ENCODE peak calls at places on chromosomes 13 and 19, in four cellular contexts. B, T, K and N are unnamed samples.

GRCh38 chr19:17183858-17184271 is 31.3 kb upstream of the USE1 start:
- DNase-seq in B (no peak), T (peak), K (no peak), N (peak)

GRCh38 chr19:57903298-57904174 is 12.9 kb downstream of the ZNF417 start:
- DNase-seq in B (no peak), T (peak), K (peak), N (no peak)

GRCh38 chr19:17281391-17282304 is at the start of gene ANKLE1:
- DNase-seq in B (peak), T (peak), K (no peak), N (peak)

GRCh38 chr13:94120878-94121277 is 358.6 kb downstream of the DCT start:
- DNase-seq in B (no peak), T (no peak), K (no peak), N (no peak)

GRCh38 chr13:46896346-46897138 is at the start of gene HTR2A:
- DNase-seq in B (no peak), T (no peak), K (no peak), N (no peak)

GRCh38 chr13:97879646-97880297 is 73.7 kb upstream of the IPO5 start:
- DNase-seq in B (no peak), T (no peak), K (no peak), N (no peak)

GRCh38 chr13:29718694-29719093 is 123.2 kb upstream of the SLC7A1 start:
- DNase-seq in B (no peak), T (no peak), K (no peak), N (no peak)

GRCh38 chr13:51499841-51500240 is 47.0 kb upstream of the INTS6 start:
- DNase-seq in B (no peak), T (no peak), K (no peak), N (no peak)

GRCh38 chr13:29849071-29849541 is 1.3 kb downstream of the UBL3 start:
- DNase-seq in B (no peak), T (peak), K (peak), N (no peak)

GRCh38 chr13:100544866-100545683 is 43.5 kb downstream of the GGACT start:
- DNase-seq in B (no peak), T (no peak), K (no peak), N (no peak)

GRCh38 chr19:48396010-48396870 is 2.8 kb downstream of the GRIN2D start:
- DNase-seq in B (no peak), T (peak), K (no peak), N (no peak)

GRCh38 chr19:45523642-45524256 is 16.5 kb downstream of the VASP start:
- DNase-seq in B (peak), T (peak), K (peak), N (peak)

GRCh38 chr13:80577951-80578670 is 237.2 kb upstream of the SPRY2 start:
- DNase-seq in B (no peak), T (peak), K (no peak), N (no peak)

GRCh38 chr19:3536429-3537100 is 2.4 kb upstream of the TEKTIP1 start:
- DNase-seq in B (no peak), T (no peak), K (no peak), N (no peak)

GRCh38 chr19:17331254-17331558 is 3.4 kb downstream of the ANO8 start:
- DNase-seq in B (no peak), T (no peak), K (no peak), N (no peak)

GRCh38 chr19:34428549-34429285 is 536 bp downstream of the UBA2 start:
- DNase-seq in B (no peak), T (peak), K (peak), N (no peak)

GRCh38 chr13:107480130-107480529 is 735.2 kb downstream of the LIG4 start:
- DNase-seq in B (no peak), T (no peak), K (no peak), N (no peak)

GRCh38 chr13:60311527-60311926 is 85.5 kb upstream of the TDRD3 start:
- DNase-seq in B (no peak), T (no peak), K (no peak), N (no peak)

GRCh38 chr13:25743426-25743825 is 308.4 kb downstream of the SHISA2 start:
- DNase-seq in B (no peak), T (no peak), K (no peak), N (no peak)

GRCh38 chr19:16018106-16018755 is 58.1 kb upstream of the TPM4 start:
- DNase-seq in B (no peak), T (no peak), K (no peak), N (no peak)

GRCh38 chr13:94318418-94318817 is 161.1 kb downstream of the DCT start:
- DNase-seq in B (no peak), T (no peak), K (no peak), N (no peak)

GRCh38 chr13:71464673-71465072 is 402.3 kb downstream of the DACH1 start:
- DNase-seq in B (no peak), T (no peak), K (no peak), N (no peak)

GRCh38 chr19:18700501-18701249 is 17.2 kb downstream of the CRTC1 start:
- DNase-seq in B (peak), T (peak), K (no peak), N (peak)

GRCh38 chr19:35710784-35711723 is 6.7 kb downstream of the ZBTB32 start:
- DNase-seq in B (no peak), T (no peak), K (no peak), N (peak)

GRCh38 chr13:113897161-113897560 is 33.3 kb upstream of the GAS6 start:
- DNase-seq in B (no peak), T (no peak), K (peak), N (no peak)

GRCh38 chr13:40190656-40191100 is 475.8 kb downstream of the FOXO1 start:
- DNase-seq in B (no peak), T (no peak), K (peak), N (no peak)

GRCh38 chr19:38375098-38375493 is 725 bp downstream of the PSMD8 start:
- DNase-seq in B (no peak), T (peak), K (no peak), N (no peak)

GRCh38 chr19:13087295-13087694 is 15.4 kb downstream of the LYL1 start:
- DNase-seq in B (no peak), T (no peak), K (no peak), N (no peak)

GRCh38 chr19:940591-941291 is 14.9 kb downstream of the ARID3A start:
- DNase-seq in B (no peak), T (no peak), K (no peak), N (no peak)
- TF ChIP-seq NR2C2 in B (no peak), T (no peak), K (no peak), N (no peak)

GRCh38 chr19:5182811-5183210 is 157.8 kb downstream of the PTPRS start:
- DNase-seq in B (no peak), T (no peak), K (no peak), N (no peak)
- TF ChIP-seq CREB1 in B (no peak), T (no peak), K (no peak), N (no peak)

GRCh38 chr19:47161876-47162489 is 31.3 kb downstream of the SAE1 start:
- DNase-seq in B (no peak), T (no peak), K (no peak), N (no peak)
- TF ChIP-seq NR2C2 in B (no peak), T (no peak), K (no peak), N (no peak)

GRCh38 chr19:43798546-43799409 is 3.5 kb downstream of the LYPD5 start:
- DNase-seq in B (peak), T (peak), K (no peak), N (no peak)
- TF ChIP-seq CREB1 in B (no peak), T (no peak), K (no peak), N (no peak)

DNA sequence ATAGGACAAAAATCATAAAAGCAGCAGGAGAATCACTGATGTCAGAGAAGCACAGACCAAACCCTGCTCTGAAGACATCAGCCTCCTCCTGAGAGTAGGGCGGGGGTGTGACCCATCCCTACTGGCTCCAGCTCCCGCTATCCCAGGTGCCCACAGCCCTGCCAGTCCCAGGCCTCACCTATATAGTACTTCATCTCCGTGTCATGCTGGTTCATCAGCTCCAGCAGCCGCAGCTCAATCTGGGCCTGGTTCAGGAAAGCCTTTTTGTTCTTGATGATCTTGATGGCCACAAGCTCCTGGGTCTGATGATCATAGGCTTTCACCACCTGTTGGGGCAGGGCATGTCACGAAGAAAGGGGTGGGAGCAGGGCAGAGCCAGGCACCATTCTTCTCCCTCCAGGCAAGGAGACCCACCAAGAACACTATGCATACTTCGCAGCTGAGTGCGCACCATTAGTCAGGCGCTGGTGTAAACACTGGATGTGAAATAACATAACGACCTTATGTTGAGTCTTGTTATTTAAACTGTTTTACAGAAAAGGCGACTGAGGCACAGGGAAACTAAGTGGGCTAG is 4.2 kb downstream of the DYRK1B start:
- DNase-seq in B (no peak), T (no peak), K (no peak), N (no peak)
- TF ChIP-seq NR2C2 in B (no peak), T (no peak), K (no peak), N (no peak)

GRCh38 chr13:85608255-85608829 is 190.9 kb downstream of the SLITRK6 start:
- DNase-seq in B (peak), T (no peak), K (no peak), N (no peak)
- TF ChIP-seq CREB1 in B (no peak), T (no peak), K (no peak), N (no peak)

DNA sequence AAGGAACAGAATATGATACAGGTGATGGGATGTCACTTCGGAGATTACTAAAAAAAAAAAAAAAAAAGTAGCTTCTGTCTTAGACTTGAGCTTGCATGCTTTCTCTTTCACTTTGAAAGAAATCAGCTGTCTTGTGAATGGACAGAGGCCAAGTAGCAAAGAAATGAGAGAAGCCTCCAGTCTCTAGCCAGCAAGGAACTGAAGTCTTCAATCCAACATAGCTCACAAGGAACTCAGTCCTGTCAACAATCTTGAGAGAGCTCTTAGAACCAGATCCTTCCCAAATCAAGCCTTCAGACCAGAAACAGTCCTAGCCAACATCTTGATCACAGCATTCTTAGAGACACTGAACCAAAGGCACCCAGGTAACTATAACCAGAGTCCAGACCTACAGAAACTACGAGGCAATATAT is 7.7 kb downstream of the N4BP2L2 start:
- DNase-seq in B (no peak), T (no peak), K (no peak), N (peak)
- TF ChIP-seq NR2C2 in B (no peak), T (no peak), K (no peak), N (no peak)

GRCh38 chr13:109836629-109837607 is 50.5 kb upstream of the IRS2 start:
- DNase-seq in B (no peak), T (no peak), K (peak), N (peak)

GRCh38 chr13:109833071-109833470 is 46.7 kb upstream of the IRS2 start:
- DNase-seq in B (no peak), T (no peak), K (no peak), N (no peak)

GRCh38 chr13:109840201-109840892 is 54.0 kb upstream of the IRS2 start:
- DNase-seq in B (no peak), T (no peak), K (no peak), N (no peak)

GRCh38 chr13:109833940-109834339 is 47.6 kb upstream of the IRS2 start:
- DNase-seq in B (no peak), T (no peak), K (no peak), N (no peak)

GRCh38 chr13:109835321-109835720 is 48.9 kb upstream of the IRS2 start:
- DNase-seq in B (no peak), T (no peak), K (no peak), N (no peak)
- TF ChIP-seq CREB1 in B (no peak), T (no peak), K (no peak), N (no peak)

GRCh38 chr13:87361216-87361615 is 310.0 kb upstream of the SLITRK5 start:
- DNase-seq in B (no peak), T (no peak), K (no peak), N (no peak)

GRCh38 chr13:87355451-87355850 is 315.7 kb upstream of the SLITRK5 start:
- DNase-seq in B (no peak), T (no peak), K (no peak), N (no peak)

GRCh38 chr13:87356314-87356713 is 314.9 kb upstream of the SLITRK5 start:
- DNase-seq in B (no peak), T (peak), K (no peak), N (no peak)
- TF ChIP-seq NR2C2 in B (no peak), T (no peak), K (no peak), N (no peak)

GRCh38 chr13:111267205-111267604 is 53.2 kb upstream of the TEX29 start:
- DNase-seq in B (no peak), T (no peak), K (no peak), N (no peak)

GRCh38 chr13:111270126-111270525 is 50.3 kb upstream of the TEX29 start:
- DNase-seq in B (no peak), T (no peak), K (no peak), N (no peak)

GRCh38 chr13:111269508-111269907 is 50.9 kb upstream of the TEX29 start:
- DNase-seq in B (no peak), T (no peak), K (no peak), N (no peak)

GRCh38 chr13:111265701-111266035 is 54.8 kb upstream of the TEX29 start:
- DNase-seq in B (no peak), T (no peak), K (no peak), N (no peak)

DNA sequence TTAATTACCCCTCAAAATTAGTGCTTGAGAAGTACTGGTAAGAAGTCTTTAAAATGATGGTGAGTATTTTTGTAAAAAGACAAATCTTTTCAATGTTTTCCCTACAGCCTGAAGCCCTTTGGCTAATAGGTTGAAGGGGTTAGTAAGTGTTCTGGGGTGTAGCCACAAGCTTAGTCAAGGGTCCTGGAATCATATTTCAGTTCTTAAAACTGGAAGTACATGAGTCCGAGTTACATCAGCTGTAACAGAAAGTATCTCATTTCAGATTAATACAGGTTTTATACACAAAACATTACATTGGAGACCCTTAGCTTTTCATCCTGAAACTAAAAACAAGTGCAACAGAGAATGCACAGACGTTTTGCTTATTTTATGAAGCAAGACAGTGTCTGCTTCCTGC is 52.7 kb upstream of the TEX29 start:
- DNase-seq in B (no peak), T (no peak), K (no peak), N (no peak)
- TF ChIP-seq CREB1 in B (no peak), T (no peak), K (no peak), N (no peak)